ENCODE peak calls at places on chromosome 11, in six cellular contexts. G is GM12878, Z is H1, W is SK-N-SH, K is K562, H is HepG2. R is an unnamed sample.
A peak's percentile ranks its signal among the peaks of the same experiment; 100 is the strongest.

GRCh38 chr11:101583180-101584128 is at the start of gene TRPC6:
- DNase-seq in Z (no peak), K (no peak), H (no peak), G (no peak), W (peak; percentile 15), R (no peak)

GRCh38 chr11:61507962-61508824 is at the start of gene LRRC10B:
- DNase-seq in G (no peak), W (peak; percentile 93), Z (no peak), K (peak; percentile 84), H (no peak), R (peak; percentile 53)

GRCh38 chr11:15707971-15708370 is 593.2 kb downstream of the INSC start:
- DNase-seq in K (no peak), G (no peak), Z (no peak), W (peak; percentile 85), H (no peak), R (no peak)

GRCh38 chr11:109853156-109853776 is 239.9 kb upstream of the ZC3H12C start:
- DNase-seq in H (peak; percentile 15), K (peak; percentile 23), G (peak; percentile 56), W (no peak), Z (no peak), R (no peak)

GRCh38 chr11:94519478-94520084 is 7.3 kb downstream of the C11orf97 start:
- DNase-seq in W (peak; percentile 38), Z (no peak), K (peak; percentile 13), H (no peak), G (no peak), R (peak; percentile 27)

GRCh38 chr11:15930442-15931025 is 425.8 kb downstream of the SOX6 start:
- DNase-seq in W (no peak), H (no peak), K (no peak), Z (no peak), G (no peak), R (no peak)

GRCh38 chr11:115869780-115870431 is 365.7 kb upstream of the CADM1 start:
- DNase-seq in G (peak; percentile 51), W (peak; percentile 55), K (no peak), Z (peak; percentile 54), H (peak; percentile 13), R (peak; percentile 7)

GRCh38 chr11:119592642-119593041 is 136.4 kb downstream of the NECTIN1 start:
- DNase-seq in G (no peak), H (no peak), K (no peak), W (no peak), Z (no peak), R (no peak)

GRCh38 chr11:95451261-95451660 is 220.3 kb upstream of the SESN3 start:
- DNase-seq in Z (no peak), W (no peak), G (no peak), H (no peak), K (no peak), R (no peak)

GRCh38 chr11:64447717-64448598 is 89.0 kb downstream of the RPS6KA4 start:
- DNase-seq in K (no peak), G (peak; percentile 40), Z (no peak), W (peak; percentile 41), H (no peak), R (peak; percentile 83)

GRCh38 chr11:72783144-72783910 is 10.5 kb downstream of the STARD10 start:
- DNase-seq in H (no peak), G (no peak), W (no peak), K (no peak), Z (no peak), R (no peak)

GRCh38 chr11:12693075-12693473 is 18.9 kb downstream of the TEAD1 start:
- DNase-seq in H (no peak), Z (no peak), G (no peak), W (no peak), K (no peak), R (no peak)

GRCh38 chr11:65442952-65443351 is 20.4 kb downstream of the NEAT1 start:
- DNase-seq in G (no peak), H (no peak), W (no peak), K (no peak), Z (no peak), R (no peak)

GRCh38 chr11:74084796-74085541 is 76.1 kb upstream of the UCP3 start:
- DNase-seq in H (peak; percentile 79), W (no peak), Z (no peak), G (no peak), K (no peak), R (no peak)

GRCh38 chr11:111229604-111230003 is 15.9 kb upstream of the POU2AF2 start:
- DNase-seq in K (no peak), G (no peak), H (no peak), W (no peak), Z (no peak), R (peak; percentile 9)

GRCh38 chr11:13008625-13009475 is at the start of gene RASSF10:
- DNase-seq in K (no peak), H (no peak), Z (peak; percentile 77), G (no peak), W (peak; percentile 93), R (no peak)

GRCh38 chr11:39784873-39785272 is 1674.6 kb downstream of the LRRC4C start:
- DNase-seq in G (no peak), H (no peak), Z (no peak), W (no peak), K (no peak), R (no peak)

GRCh38 chr11:17517186-17517585 is 27.0 kb downstream of the USH1C start:
- DNase-seq in G (no peak), H (no peak), K (no peak), W (no peak), Z (no peak), R (no peak)

GRCh38 chr11:2399488-2400068 is 972 bp upstream of the TSSC4 start:
- DNase-seq in Z (no peak), W (no peak), H (no peak), K (no peak), G (no peak), R (peak; percentile 14)

GRCh38 chr11:127226376-127226775 is 225.8 kb upstream of the KIRREL3 start:
- DNase-seq in W (no peak), G (no peak), Z (no peak), K (no peak), H (no peak), R (no peak)

GRCh38 chr11:76783294-76783900 is at the start of gene TSKU:
- DNase-seq in W (no peak), H (no peak), K (no peak), G (no peak), Z (no peak), R (no peak)

GRCh38 chr11:20289732-20290131 is 73.8 kb upstream of the HTATIP2 start:
- DNase-seq in Z (no peak), G (no peak), K (no peak), W (no peak), H (no peak), R (no peak)

GRCh38 chr11:31958086-31958735 is 132.7 kb upstream of the RCN1 start:
- DNase-seq in Z (peak; percentile 47), H (peak; percentile 15), G (peak; percentile 9), W (peak; percentile 60), K (peak; percentile 70), R (peak; percentile 7)

GRCh38 chr11:10657308-10658271 is 36.0 kb downstream of the IRAG1 start:
- DNase-seq in H (no peak), W (no peak), G (peak; percentile 57), Z (no peak), K (no peak), R (no peak)

GRCh38 chr11:131154329-131154728 is 216.1 kb upstream of the NTM start:
- DNase-seq in Z (no peak), H (no peak), W (no peak), G (no peak), K (no peak), R (no peak)

GRCh38 chr11:15605094-15605493 is 490.4 kb downstream of the INSC start:
- DNase-seq in G (no peak), W (no peak), K (no peak), Z (no peak), H (no peak), R (no peak)

GRCh38 chr11:8329336-8329735 is 65.7 kb upstream of the LMO1 start:
- DNase-seq in K (no peak), G (no peak), H (no peak), W (no peak), Z (no peak), R (no peak)

GRCh38 chr11:35751664-35752061 is 89.1 kb downstream of the TRIM44 start:
- DNase-seq in Z (no peak), H (no peak), K (no peak), G (no peak), W (no peak), R (no peak)

GRCh38 chr11:61554172-61554988 is 26.5 kb downstream of the SYT7 start:
- DNase-seq in Z (no peak), H (no peak), W (no peak), K (peak; percentile 44), G (no peak), R (no peak)

DNA sequence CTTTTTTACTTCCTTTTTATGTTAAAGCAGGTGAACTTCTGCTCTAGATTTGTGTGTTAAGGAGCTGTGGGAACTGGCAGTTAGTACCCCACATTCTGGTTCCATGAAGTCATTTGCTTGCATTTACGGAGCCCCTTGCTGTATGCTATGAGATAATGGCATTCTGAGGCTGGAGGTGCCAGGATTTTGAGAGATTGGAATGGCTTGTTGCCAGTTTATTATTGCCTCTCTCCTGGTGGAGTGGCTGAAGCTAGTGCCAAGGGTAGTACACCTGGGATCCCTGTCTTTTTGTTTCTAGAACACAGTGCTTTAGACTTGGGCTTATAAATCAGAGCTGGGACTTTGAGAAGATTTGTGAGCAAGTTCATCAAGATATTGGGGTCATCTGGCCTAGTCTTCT is 73.8 kb downstream of the STIM1 start:
- DNase-seq in Z (no peak), K (no peak), H (no peak), W (no peak), G (no peak), R (no peak)
- TF ChIP-seq GABPA in Z (no peak), K (no peak), H (no peak), W (no peak), G (no peak), R (no peak)

GRCh38 chr11:9573054-9573774 is at the start of gene WEE1:
- DNase-seq in H (peak; percentile 94), G (peak; percentile 86), K (peak; percentile 95), Z (peak; percentile 97), W (peak; percentile 97), R (peak; percentile 98)
- TF ChIP-seq POLR2AphosphoS5 in H (peak; percentile 65), G (no peak), K (peak; percentile 87), Z (peak; percentile 61), W (peak; percentile 4), R (peak; percentile 4)

GRCh38 chr11:400241-400729 is 6.3 kb downstream of the PKP3 start:
- DNase-seq in Z (no peak), W (no peak), K (no peak), G (no peak), H (no peak), R (no peak)
- TF ChIP-seq GABPA in Z (peak; percentile 30), W (no peak), K (no peak), G (no peak), H (no peak), R (no peak)

DNA sequence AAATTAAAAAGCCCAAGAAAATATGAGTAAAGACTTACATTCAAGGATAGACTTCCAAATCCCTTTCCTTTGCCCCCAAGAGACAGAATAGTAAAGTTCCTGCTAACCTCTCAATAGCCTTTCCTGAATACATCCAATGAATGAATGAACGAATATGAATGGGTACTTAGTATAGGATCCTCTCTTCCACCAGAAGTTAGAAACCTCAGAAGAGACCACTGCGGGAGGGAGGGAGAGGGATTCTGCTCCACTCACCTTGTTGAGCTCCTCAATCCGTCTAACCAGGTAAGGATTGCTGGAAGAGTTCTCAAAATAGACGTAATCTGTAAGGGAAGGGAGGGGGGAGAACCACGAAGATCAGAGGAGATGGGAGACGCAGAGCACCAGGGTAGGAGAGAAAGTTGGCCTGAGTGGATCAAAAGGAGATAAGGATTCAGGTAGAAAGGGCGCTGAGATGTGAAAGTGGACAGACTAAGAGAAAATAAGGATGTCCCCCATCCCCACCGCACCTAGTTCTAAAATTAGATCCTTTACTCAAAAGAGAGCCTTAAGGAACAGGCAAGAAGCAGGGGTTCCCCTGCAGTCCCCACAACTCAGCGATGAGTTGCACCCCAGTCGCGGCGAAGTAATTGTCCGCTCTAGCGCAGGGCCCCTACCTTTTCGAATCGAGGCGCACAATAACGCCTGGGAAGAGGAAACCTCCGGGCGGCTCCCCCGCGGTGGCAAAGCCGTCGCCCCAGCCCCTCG is 1.1 kb downstream of the MTA2 start:
- DNase-seq in G (no peak), W (no peak), Z (no peak), H (no peak), K (no peak), R (no peak)
- TF ChIP-seq POLR2AphosphoS5 in G (no peak), W (no peak), Z (no peak), H (no peak), K (no peak), R (no peak)